ENCODE peak calls at places on chromosomes 13 and 19, in eight cellular contexts. One of them, this sample, is unnamed.

GRCh38 chr13:107370036-107370785 is 802.3 kb upstream of the ARGLU1 start:
- DNase-seq in body of pancreas: no peak
- DNase-seq in RWPE1: peak; percentile 5
- DNase-seq in AG04450: peak; percentile 59
- DNase-seq in Caco-2: no peak
- DNase-seq in A673: no peak
- DNase-seq in sigmoid colon: no peak
- DNase-seq in mucosa of descending colon: no peak
- DNase-seq in this sample: no peak

GRCh38 chr13:51916962-51917361 is 55.2 kb downstream of the CCDC70 start:
- DNase-seq in body of pancreas: no peak
- DNase-seq in RWPE1: no peak
- DNase-seq in AG04450: no peak
- DNase-seq in Caco-2: peak; percentile 16
- DNase-seq in A673: no peak
- DNase-seq in sigmoid colon: no peak
- DNase-seq in mucosa of descending colon: no peak
- DNase-seq in this sample: no peak

GRCh38 chr13:51804295-51805172 is 571 bp upstream of the DHRS12 start:
- DNase-seq in body of pancreas: peak; percentile 59
- DNase-seq in RWPE1: no peak
- DNase-seq in AG04450: no peak
- DNase-seq in Caco-2: no peak
- DNase-seq in A673: no peak
- DNase-seq in sigmoid colon: peak; percentile 75
- DNase-seq in mucosa of descending colon: no peak
- DNase-seq in this sample: no peak

GRCh38 chr13:108120332-108120731 is 95.0 kb downstream of the LIG4 start:
- DNase-seq in body of pancreas: no peak
- DNase-seq in RWPE1: no peak
- DNase-seq in AG04450: no peak
- DNase-seq in Caco-2: no peak
- DNase-seq in A673: peak; percentile 84
- DNase-seq in sigmoid colon: no peak
- DNase-seq in mucosa of descending colon: no peak
- DNase-seq in this sample: no peak

GRCh38 chr13:48496796-48497195 is 36.1 kb downstream of the RCBTB2 start:
- DNase-seq in body of pancreas: no peak
- DNase-seq in RWPE1: no peak
- DNase-seq in AG04450: no peak
- DNase-seq in Caco-2: no peak
- DNase-seq in A673: no peak
- DNase-seq in sigmoid colon: no peak
- DNase-seq in mucosa of descending colon: no peak
- DNase-seq in this sample: no peak

GRCh38 chr19:15292847-15293582 is 39.3 kb downstream of the BRD4 start:
- DNase-seq in body of pancreas: no peak
- DNase-seq in RWPE1: no peak
- DNase-seq in AG04450: no peak
- DNase-seq in Caco-2: no peak
- DNase-seq in A673: no peak
- DNase-seq in sigmoid colon: no peak
- DNase-seq in mucosa of descending colon: no peak
- DNase-seq in this sample: no peak

GRCh38 chr19:8605514-8605913 is 5.0 kb downstream of the ADAMTS10 start:
- DNase-seq in body of pancreas: no peak
- DNase-seq in RWPE1: no peak
- DNase-seq in AG04450: no peak
- DNase-seq in Caco-2: no peak
- DNase-seq in A673: no peak
- DNase-seq in sigmoid colon: no peak
- DNase-seq in mucosa of descending colon: no peak
- DNase-seq in this sample: no peak

GRCh38 chr19:44684892-44685847 is 13.8 kb upstream of the CEACAM16 start:
- DNase-seq in body of pancreas: no peak
- DNase-seq in RWPE1: peak; percentile 47
- DNase-seq in AG04450: peak; percentile 54
- DNase-seq in Caco-2: no peak
- DNase-seq in A673: peak; percentile 92
- DNase-seq in sigmoid colon: no peak
- DNase-seq in mucosa of descending colon: no peak
- DNase-seq in this sample: no peak

GRCh38 chr13:28406728-28407266 is 88.1 kb downstream of the FLT1 start:
- DNase-seq in body of pancreas: no peak
- DNase-seq in RWPE1: no peak
- DNase-seq in AG04450: no peak
- DNase-seq in Caco-2: no peak
- DNase-seq in A673: no peak
- DNase-seq in sigmoid colon: no peak
- DNase-seq in mucosa of descending colon: no peak
- DNase-seq in this sample: no peak

GRCh38 chr13:79287994-79288795 is 117.9 kb downstream of the RBM26 start:
- DNase-seq in body of pancreas: no peak
- DNase-seq in RWPE1: no peak
- DNase-seq in AG04450: no peak
- DNase-seq in Caco-2: no peak
- DNase-seq in A673: no peak
- DNase-seq in sigmoid colon: no peak
- DNase-seq in mucosa of descending colon: no peak
- DNase-seq in this sample: no peak

GRCh38 chr13:49567501-49567900 is 17.9 kb downstream of the RCBTB1 start:
- DNase-seq in body of pancreas: no peak
- DNase-seq in RWPE1: no peak
- DNase-seq in AG04450: no peak
- DNase-seq in Caco-2: no peak
- DNase-seq in A673: no peak
- DNase-seq in sigmoid colon: no peak
- DNase-seq in mucosa of descending colon: no peak
- DNase-seq in this sample: no peak

GRCh38 chr19:48963371-48964204 is 1.5 kb upstream of the FTL start:
- DNase-seq in body of pancreas: peak; percentile 72
- DNase-seq in RWPE1: peak; percentile 75
- DNase-seq in AG04450: no peak
- DNase-seq in Caco-2: peak; percentile 96
- DNase-seq in A673: peak; percentile 69
- DNase-seq in sigmoid colon: peak; percentile 95
- DNase-seq in mucosa of descending colon: peak; percentile 92
- DNase-seq in this sample: peak; percentile 61

GRCh38 chr19:49954933-49955332 is 6.0 kb downstream of the SIGLEC11 start:
- DNase-seq in body of pancreas: peak; percentile 72
- DNase-seq in RWPE1: no peak
- DNase-seq in AG04450: no peak
- DNase-seq in Caco-2: no peak
- DNase-seq in A673: no peak
- DNase-seq in sigmoid colon: no peak
- DNase-seq in mucosa of descending colon: peak; percentile 48
- DNase-seq in this sample: no peak

GRCh38 chr19:39813264-39813998 is 20.5 kb downstream of the DYRK1B start:
- DNase-seq in body of pancreas: no peak
- DNase-seq in RWPE1: no peak
- DNase-seq in AG04450: no peak
- DNase-seq in Caco-2: no peak
- DNase-seq in A673: no peak
- DNase-seq in sigmoid colon: no peak
- DNase-seq in mucosa of descending colon: no peak
- DNase-seq in this sample: no peak

GRCh38 chr19:34244611-34245299 is 9.6 kb upstream of the GARRE1 start:
- DNase-seq in body of pancreas: no peak
- DNase-seq in RWPE1: no peak
- DNase-seq in AG04450: no peak
- DNase-seq in Caco-2: no peak
- DNase-seq in A673: peak; percentile 51
- DNase-seq in sigmoid colon: no peak
- DNase-seq in mucosa of descending colon: no peak
- DNase-seq in this sample: no peak

GRCh38 chr19:14830702-14831101 is 4.3 kb downstream of the OR7A5 start:
- DNase-seq in body of pancreas: no peak
- DNase-seq in RWPE1: no peak
- DNase-seq in AG04450: no peak
- DNase-seq in Caco-2: no peak
- DNase-seq in A673: no peak
- DNase-seq in sigmoid colon: no peak
- DNase-seq in mucosa of descending colon: no peak
- DNase-seq in this sample: no peak

GRCh38 chr19:56837492-56837891 is 3.0 kb downstream of the PEG3 start:
- DNase-seq in body of pancreas: peak; percentile 86
- DNase-seq in RWPE1: no peak
- DNase-seq in AG04450: no peak
- DNase-seq in Caco-2: no peak
- DNase-seq in A673: peak; percentile 83
- DNase-seq in sigmoid colon: peak; percentile 89
- DNase-seq in mucosa of descending colon: peak; percentile 63
- DNase-seq in this sample: no peak

GRCh38 chr13:113216165-113217056 is 7.0 kb downstream of the CUL4A start:
- DNase-seq in body of pancreas: peak; percentile 58
- DNase-seq in RWPE1: peak; percentile 65
- DNase-seq in AG04450: no peak
- DNase-seq in Caco-2: no peak
- DNase-seq in A673: peak; percentile 74
- DNase-seq in sigmoid colon: no peak
- DNase-seq in mucosa of descending colon: no peak
- DNase-seq in this sample: peak; percentile 20

GRCh38 chr19:53927745-53928144 is 18.7 kb downstream of the CACNG7 start:
- DNase-seq in body of pancreas: peak; percentile 30
- DNase-seq in RWPE1: peak; percentile 63
- DNase-seq in AG04450: peak; percentile 26
- DNase-seq in Caco-2: peak; percentile 39
- DNase-seq in A673: peak; percentile 57
- DNase-seq in sigmoid colon: no peak
- DNase-seq in mucosa of descending colon: no peak
- DNase-seq in this sample: peak; percentile 89

GRCh38 chr19:29806098-29806866 is 5.5 kb upstream of the CCNE1 start:
- DNase-seq in body of pancreas: peak; percentile 15
- DNase-seq in RWPE1: no peak
- DNase-seq in AG04450: no peak
- DNase-seq in Caco-2: peak; percentile 62
- DNase-seq in A673: peak; percentile 26
- DNase-seq in sigmoid colon: peak; percentile 67
- DNase-seq in mucosa of descending colon: peak; percentile 58
- DNase-seq in this sample: no peak

GRCh38 chr13:84570831-84571230 is 688.6 kb upstream of the SLITRK1 start:
- DNase-seq in body of pancreas: no peak
- DNase-seq in RWPE1: no peak
- DNase-seq in AG04450: peak; percentile 3
- DNase-seq in Caco-2: no peak
- DNase-seq in A673: no peak
- DNase-seq in sigmoid colon: no peak
- DNase-seq in mucosa of descending colon: no peak
- DNase-seq in this sample: no peak

DNA sequence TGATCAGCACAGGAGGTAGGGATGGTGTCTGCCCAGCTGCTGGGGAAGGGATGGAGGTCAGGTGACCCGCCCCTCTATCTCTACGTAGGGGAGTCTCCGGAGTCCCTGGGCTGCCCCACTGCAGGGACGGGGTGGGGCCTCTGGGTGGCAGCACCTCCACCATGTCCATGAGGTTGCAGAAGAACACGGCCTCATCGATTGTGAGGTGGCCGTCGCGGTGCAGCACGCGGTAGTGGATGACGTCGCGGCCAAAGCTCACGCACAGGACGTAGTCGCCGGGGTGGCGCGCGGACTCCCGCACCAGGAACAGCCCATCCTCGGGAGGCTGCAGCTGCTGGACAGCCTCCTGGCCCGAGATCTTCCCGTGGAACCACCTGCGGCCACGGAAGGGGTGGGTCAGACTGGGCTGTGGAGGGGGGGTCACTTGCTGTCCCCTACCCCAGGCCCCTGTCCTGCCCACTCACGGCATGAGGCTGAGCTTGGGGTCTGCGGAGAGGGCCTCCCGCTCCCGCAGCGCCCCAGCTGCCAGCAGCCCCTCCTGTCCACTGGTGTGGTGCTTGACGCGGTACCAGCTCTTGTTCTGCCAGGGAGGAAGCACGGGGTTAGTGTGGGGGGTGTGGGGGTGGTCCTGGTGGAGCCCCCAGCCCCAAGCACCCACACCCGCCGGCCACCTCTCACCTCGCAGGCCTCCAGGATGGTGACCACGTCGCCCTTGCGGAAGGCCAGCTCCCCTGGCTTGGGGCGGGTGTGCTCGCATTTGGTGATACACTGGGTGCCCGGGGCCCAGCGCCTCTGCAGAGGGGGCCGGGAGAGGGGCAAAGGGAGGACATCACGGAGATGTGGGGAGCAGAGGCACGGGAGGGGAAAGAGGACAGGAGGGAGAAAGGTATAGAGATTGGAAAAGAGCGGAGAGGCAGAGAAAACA is 2.3 kb downstream of the MATK start:
- DNase-seq in body of pancreas: no peak
- DNase-seq in RWPE1: peak; percentile 18
- DNase-seq in AG04450: no peak
- DNase-seq in Caco-2: no peak
- DNase-seq in A673: no peak
- DNase-seq in sigmoid colon: no peak
- DNase-seq in mucosa of descending colon: peak; percentile 49
- DNase-seq in this sample: no peak
- TF ChIP-seq CTCF in body of pancreas: no peak
- TF ChIP-seq CTCF in RWPE1: no peak
- TF ChIP-seq CTCF in AG04450: no peak
- TF ChIP-seq CTCF in Caco-2: no peak
- TF ChIP-seq CTCF in A673: peak; percentile 48
- TF ChIP-seq CTCF in sigmoid colon: no peak
- TF ChIP-seq CTCF in mucosa of descending colon: no peak
- TF ChIP-seq CTCF in this sample: peak; percentile 34

GRCh38 chr13:30880756-30881155 is 25.3 kb upstream of the MEDAG start:
- DNase-seq in body of pancreas: no peak
- DNase-seq in RWPE1: peak; percentile 30
- DNase-seq in AG04450: peak; percentile 81
- DNase-seq in Caco-2: no peak
- DNase-seq in A673: no peak
- DNase-seq in sigmoid colon: no peak
- DNase-seq in mucosa of descending colon: no peak
- DNase-seq in this sample: no peak
- TF ChIP-seq CTCF in body of pancreas: no peak
- TF ChIP-seq CTCF in RWPE1: no peak
- TF ChIP-seq CTCF in AG04450: no peak
- TF ChIP-seq CTCF in Caco-2: no peak
- TF ChIP-seq CTCF in A673: no peak
- TF ChIP-seq CTCF in sigmoid colon: no peak
- TF ChIP-seq CTCF in mucosa of descending colon: no peak
- TF ChIP-seq CTCF in this sample: no peak

DNA sequence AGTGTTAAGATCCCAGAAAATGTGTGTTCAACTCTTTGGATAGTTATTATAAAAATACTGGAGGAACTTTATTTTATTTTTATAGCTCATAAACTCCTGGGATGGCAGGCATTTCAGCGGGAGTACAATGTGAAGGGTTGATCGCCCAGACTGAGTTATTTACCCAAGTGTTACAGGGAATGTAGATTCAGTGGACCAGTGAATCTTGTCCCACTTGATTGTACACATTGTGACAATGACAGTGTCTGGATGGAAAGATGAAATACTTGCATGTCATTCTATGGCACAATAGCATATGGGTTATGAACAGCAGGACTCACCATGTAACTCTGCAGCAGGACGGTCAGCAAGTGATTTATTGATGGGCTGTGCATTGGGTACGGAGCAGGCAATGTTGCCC is 20.3 kb downstream of the OLFM4 start:
- DNase-seq in body of pancreas: no peak
- DNase-seq in RWPE1: no peak
- DNase-seq in AG04450: no peak
- DNase-seq in Caco-2: no peak
- DNase-seq in A673: no peak
- DNase-seq in sigmoid colon: no peak
- DNase-seq in mucosa of descending colon: no peak
- DNase-seq in this sample: no peak
- TF ChIP-seq CTCF in body of pancreas: no peak
- TF ChIP-seq CTCF in RWPE1: no peak
- TF ChIP-seq CTCF in AG04450: no peak
- TF ChIP-seq CTCF in Caco-2: no peak
- TF ChIP-seq CTCF in A673: no peak
- TF ChIP-seq CTCF in sigmoid colon: no peak
- TF ChIP-seq CTCF in mucosa of descending colon: no peak
- TF ChIP-seq CTCF in this sample: no peak

GRCh38 chr13:32977321-32977720 is 38.9 kb upstream of the KL start:
- DNase-seq in body of pancreas: no peak
- DNase-seq in RWPE1: no peak
- DNase-seq in AG04450: no peak
- DNase-seq in Caco-2: no peak
- DNase-seq in A673: no peak
- DNase-seq in sigmoid colon: no peak
- DNase-seq in mucosa of descending colon: no peak
- DNase-seq in this sample: no peak
- TF ChIP-seq CTCF in body of pancreas: no peak
- TF ChIP-seq CTCF in RWPE1: no peak
- TF ChIP-seq CTCF in AG04450: no peak
- TF ChIP-seq CTCF in Caco-2: no peak
- TF ChIP-seq CTCF in A673: no peak
- TF ChIP-seq CTCF in sigmoid colon: no peak
- TF ChIP-seq CTCF in mucosa of descending colon: no peak
- TF ChIP-seq CTCF in this sample: no peak